ENCODE peak calls at places on chromosomes 7 and 10, in six cellular contexts. S, W, C, R, E and D are unnamed samples. For H3K9me3, the result is how much of the 10 kb centered on the place peaks cover.

GRCh38 chr7:99102809-99103690 is 40.9 kb downstream of the SMURF1 start:
- DNase-seq in C (peak), W (no peak), E (no peak), S (peak), R (peak), D (no peak)

GRCh38 chr10:79399242-79399831 is 46.1 kb downstream of the ZCCHC24 start:
- DNase-seq in R (peak), W (peak), S (peak), C (peak), E (peak), D (peak)

GRCh38 chr7:96089511-96089910 is 232.4 kb downstream of the SLC25A13 start:
- DNase-seq in S (no peak), C (no peak), R (no peak), W (no peak), E (no peak), D (no peak)

GRCh38 chr7:151790826-151791379 is 86.0 kb downstream of the PRKAG2 start:
- DNase-seq in E (no peak), S (no peak), R (no peak), W (peak), C (no peak), D (no peak)

GRCh38 chr7:12674861-12675260 is 12.6 kb upstream of the ARL4A start:
- DNase-seq in C (peak), W (no peak), S (no peak), E (peak), R (peak), D (no peak)

GRCh38 chr7:129187681-129188371 is 607 bp upstream of the SMO start:
- DNase-seq in W (no peak), S (no peak), E (no peak), C (no peak), R (peak), D (no peak)

GRCh38 chr10:26479766-26480492 is 41.8 kb downstream of the APBB1IP start:
- DNase-seq in E (no peak), R (no peak), S (no peak), W (peak), C (no peak), D (no peak)

GRCh38 chr7:72539702-72540101 is 127.6 kb upstream of the CALN1 start:
- DNase-seq in S (no peak), E (no peak), R (no peak), C (no peak), W (no peak), D (no peak)

GRCh38 chr10:42987121-42987541 is 89.7 kb upstream of the RET start:
- DNase-seq in R (no peak), C (no peak), E (no peak), S (no peak), W (peak), D (no peak)

GRCh38 chr10:62018141-62018911 is 116.8 kb downstream of the ARID5B start:
- DNase-seq in E (no peak), S (no peak), R (no peak), C (no peak), W (no peak), D (no peak)

GRCh38 chr7:63041786-63042185 is 956.9 kb upstream of the ZNF722 start:
- DNase-seq in E (no peak), S (no peak), C (no peak), R (no peak), W (no peak), D (no peak)

GRCh38 chr7:129605960-129606644 is 5.4 kb upstream of the NRF1 start:
- DNase-seq in C (no peak), R (no peak), W (no peak), S (no peak), E (no peak), D (no peak)

GRCh38 chr10:66714741-66715140 is 211.1 kb upstream of the LRRTM3 start:
- DNase-seq in E (no peak), C (peak), W (no peak), R (no peak), S (peak), D (no peak)

GRCh38 chr7:83794834-83795233 is 145.9 kb upstream of the SEMA3E start:
- DNase-seq in C (no peak), S (no peak), W (no peak), E (no peak), R (no peak), D (no peak)

GRCh38 chr7:20064974-20065862 is 152.0 kb downstream of the MACC1 start:
- DNase-seq in C (peak), W (no peak), E (no peak), R (peak), S (peak), D (no peak)

GRCh38 chr7:15446722-15447121 is 115.1 kb downstream of the AGMO start:
- DNase-seq in S (no peak), W (no peak), E (no peak), R (no peak), C (no peak), D (no peak)
- H3K9me3 ChIP-seq in S (under half), W (under half), E (under half), R (under half), C (under half), D (under half)

GRCh38 chr10:95440326-95440725 is 120.8 kb downstream of the SORBS1 start:
- DNase-seq in R (no peak), C (no peak), W (no peak), E (no peak), S (no peak), D (no peak)

GRCh38 chr10:95441547-95441923 is 119.6 kb downstream of the SORBS1 start:
- DNase-seq in S (no peak), E (no peak), W (no peak), R (no peak), C (no peak), D (no peak)

GRCh38 chr10:95442341-95442740 is 118.8 kb downstream of the SORBS1 start:
- DNase-seq in R (no peak), W (no peak), C (no peak), E (no peak), S (no peak), D (no peak)

GRCh38 chr10:95438781-95439180 is 122.4 kb downstream of the SORBS1 start:
- DNase-seq in E (no peak), C (no peak), W (no peak), S (no peak), R (no peak), D (no peak)

DNA sequence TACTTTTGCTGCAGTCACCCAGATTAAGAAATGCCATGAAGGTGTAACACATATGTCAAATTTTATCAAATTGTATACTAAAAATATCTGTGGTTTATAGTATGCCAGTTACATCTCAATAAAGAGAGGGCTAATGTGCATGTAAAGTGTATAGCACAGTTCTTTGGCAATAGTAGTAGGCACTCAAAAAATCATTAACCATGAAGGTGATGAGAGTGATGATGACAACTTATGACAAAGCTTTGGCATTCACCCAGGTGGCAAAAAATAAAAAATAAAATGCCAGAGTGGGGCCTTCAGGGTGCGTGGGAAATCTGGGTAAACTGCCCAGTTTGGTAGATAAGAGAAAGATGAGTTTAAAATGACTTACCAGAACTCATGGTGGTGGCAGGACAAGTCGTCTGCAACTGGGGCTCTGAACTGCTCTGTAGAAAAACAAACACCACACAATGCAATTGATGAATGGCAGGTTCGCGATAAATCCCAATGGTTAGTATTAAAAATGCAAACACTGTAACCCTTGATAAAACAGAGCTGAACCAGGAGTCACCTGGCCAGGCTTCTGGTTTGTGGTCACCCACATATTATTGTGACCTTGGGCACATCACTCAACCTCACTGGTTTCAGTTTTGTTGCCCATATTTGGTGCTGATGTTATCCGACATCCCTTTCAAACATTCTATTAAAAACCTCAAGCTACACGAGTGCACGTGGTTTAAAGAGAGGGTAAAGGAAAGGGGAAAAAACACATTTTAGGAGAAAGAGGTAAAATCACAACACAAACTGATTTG is 120.2 kb downstream of the SORBS1 start:
- DNase-seq in R (no peak), E (no peak), W (no peak), S (peak), C (no peak), D (no peak)
- H3K4me3 ChIP-seq in R (no peak), E (no peak), W (no peak), S (no peak), C (no peak), D (no peak)

DNA sequence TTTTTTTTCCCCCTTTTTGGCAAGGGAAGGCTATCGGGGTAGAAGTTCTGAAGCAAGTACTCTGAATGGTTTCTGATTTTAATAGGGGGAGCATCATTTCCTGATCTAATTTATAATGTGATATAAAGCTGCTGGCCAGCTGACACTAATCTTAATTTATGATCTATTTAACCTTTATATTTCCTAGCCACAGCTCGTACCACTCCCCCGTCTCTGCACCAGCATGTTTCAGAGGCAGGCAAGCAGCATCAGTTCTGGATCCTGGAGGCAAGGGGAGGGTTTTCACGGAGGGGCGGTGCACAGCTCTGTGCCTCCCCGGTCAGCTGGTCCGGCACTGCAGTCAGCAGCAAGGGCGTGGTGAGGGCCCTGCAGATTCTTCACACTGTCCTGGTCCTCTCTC is 30.0 kb downstream of the MGMT start:
- DNase-seq in R (no peak), S (no peak), E (no peak), C (no peak), W (no peak), D (no peak)
- H3K9me3 ChIP-seq in R (half or more), S (under half), E (under half), C (under half), W (under half), D (under half)

GRCh38 chr7:66426996-66427395 is 201.7 kb upstream of the KCTD7 start:
- DNase-seq in S (peak), E (no peak), C (no peak), R (no peak), W (no peak), D (no peak)
- H3K4me3 ChIP-seq in S (no peak), E (no peak), C (no peak), R (no peak), W (no peak), D (no peak)

GRCh38 chr7:272108-272615 is 17.8 kb upstream of the FOXL3 start:
- DNase-seq in R (no peak), W (peak), C (no peak), S (no peak), E (no peak), D (peak)
- H3K9me3 ChIP-seq in R (under half), W (under half), C (under half), S (under half), E (under half), D (under half)

DNA sequence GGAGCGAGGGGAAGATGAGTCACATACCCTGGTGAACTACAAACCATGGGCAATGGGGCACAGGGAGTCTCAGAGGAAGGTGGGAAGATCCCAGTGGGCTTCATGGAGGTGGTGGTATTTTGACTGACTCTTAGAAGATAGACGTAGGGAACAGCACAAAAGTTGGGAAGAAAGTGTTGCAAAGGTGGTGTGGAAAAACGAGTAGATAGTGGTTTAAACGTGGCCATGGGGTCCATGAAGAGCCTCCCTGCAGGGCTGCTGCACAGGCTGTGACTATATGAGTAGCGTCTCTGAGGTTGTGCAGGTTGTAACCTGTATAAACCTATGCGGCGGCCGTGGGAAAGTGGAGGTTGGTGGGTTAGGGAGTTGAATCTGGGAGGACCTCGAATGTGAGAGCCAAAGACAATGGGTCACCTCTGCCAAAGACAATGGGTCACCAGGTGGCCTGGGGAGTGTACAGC is 13.8 kb downstream of the LZTS2 start:
- DNase-seq in E (no peak), S (no peak), C (no peak), R (no peak), W (no peak), D (no peak)
- H3K4me3 ChIP-seq in E (no peak), S (no peak), C (no peak), R (no peak), W (no peak), D (no peak)

GRCh38 chr7:56538541-56539429 is 422.6 kb upstream of the NUPR2 start:
- DNase-seq in E (no peak), S (no peak), C (no peak), W (no peak), R (no peak), D (no peak)
- H3K9me3 ChIP-seq in E (under half), S (under half), C (half or more), W (half or more), R (half or more), D (under half)